ENCODE peak calls at places on chromosome 3, in six cellular contexts. I, U, S, T, P and Q are unnamed samples.

GRCh38 chr3:151556591-151556990 is 95.7 kb upstream of the IGSF10 start:
- DNase-seq in S (no peak), P (no peak), T (no peak), I (no peak), U (no peak), Q (no peak)

GRCh38 chr3:12178091-12178820 is 19.5 kb upstream of the TIMP4 start:
- DNase-seq in S (no peak), T (peak), I (no peak), P (no peak), U (no peak), Q (no peak)

GRCh38 chr3:14459384-14459783 is 57.0 kb downstream of the SLC6A6 start:
- DNase-seq in T (no peak), U (no peak), S (no peak), I (no peak), P (no peak), Q (no peak)

GRCh38 chr3:87576752-87577151 is 300.4 kb upstream of the POU1F1 start:
- DNase-seq in S (no peak), T (no peak), I (no peak), P (no peak), U (no peak), Q (no peak)

GRCh38 chr3:111338059-111338698 is 203.8 kb upstream of the CD96 start:
- DNase-seq in I (peak), S (peak), U (peak), P (peak), T (peak), Q (peak)

GRCh38 chr3:191523099-191523498 is 62.1 kb downstream of the PYDC2 start:
- DNase-seq in P (no peak), I (no peak), S (no peak), U (no peak), T (no peak), Q (peak)

GRCh38 chr3:195063596-195064193 is 207.3 kb downstream of the XXYLT1 start:
- DNase-seq in P (no peak), S (no peak), T (no peak), I (no peak), U (no peak), Q (no peak)

GRCh38 chr3:149528344-149528657 is 53.8 kb downstream of the TM4SF4 start:
- DNase-seq in U (no peak), I (no peak), T (no peak), P (no peak), S (no peak), Q (no peak)

GRCh38 chr3:177150218-177150916 is 46.9 kb downstream of the TBL1XR1 start:
- DNase-seq in S (no peak), U (no peak), I (no peak), T (peak), P (no peak), Q (no peak)

GRCh38 chr3:56672-57071 is 139.9 kb upstream of the CHL1 start:
- DNase-seq in U (no peak), T (no peak), P (no peak), S (no peak), I (no peak), Q (no peak)

GRCh38 chr3:100912976-100913375 is 80.2 kb downstream of the ABI3BP start:
- DNase-seq in I (no peak), U (no peak), P (no peak), T (peak), S (no peak), Q (no peak)

GRCh38 chr3:183775781-183776180 is 49.6 kb downstream of the MAP6D1 start:
- DNase-seq in T (no peak), P (no peak), I (no peak), S (no peak), U (no peak), Q (no peak)

GRCh38 chr3:178059836-178060235 is 476.4 kb upstream of the KCNMB2 start:
- DNase-seq in I (no peak), T (no peak), S (no peak), U (no peak), P (no peak), Q (no peak)

GRCh38 chr3:77825045-77825827 is 785.3 kb downstream of the ROBO2 start:
- DNase-seq in T (peak), S (peak), P (no peak), U (no peak), I (no peak), Q (peak)

GRCh38 chr3:184752361-184752760 is 40.5 kb upstream of the MAGEF1 start:
- DNase-seq in I (no peak), T (no peak), U (no peak), S (no peak), P (no peak), Q (no peak)

GRCh38 chr3:120473896-120474675 is 23.3 kb upstream of the FSTL1 start:
- DNase-seq in P (no peak), U (no peak), T (peak), I (no peak), S (no peak), Q (no peak)

GRCh38 chr3:56704706-56705105 is 21.6 kb upstream of the TASOR start:
- DNase-seq in U (no peak), P (no peak), T (no peak), I (no peak), S (no peak), Q (no peak)

GRCh38 chr3:86800116-86800515 is 190.8 kb downstream of the VGLL3 start:
- DNase-seq in U (no peak), I (no peak), T (no peak), S (no peak), P (no peak), Q (no peak)

GRCh38 chr3:94513600-94513999 is 450.7 kb downstream of the NSUN3 start:
- DNase-seq in T (no peak), U (no peak), P (no peak), S (no peak), I (no peak), Q (no peak)

GRCh38 chr3:20462723-20463122 is 276.7 kb upstream of the SGO1 start:
- DNase-seq in T (no peak), P (no peak), S (no peak), I (no peak), U (no peak), Q (no peak)

GRCh38 chr3:54191220-54191619 is 68.9 kb downstream of the CACNA2D3 start:
- DNase-seq in P (no peak), S (no peak), U (no peak), I (no peak), T (no peak), Q (no peak)

GRCh38 chr3:5057217-5057616 is 64.9 kb upstream of the ARL8B start:
- DNase-seq in T (no peak), P (no peak), S (no peak), U (no peak), I (no peak), Q (no peak)

GRCh38 chr3:15051531-15051930 is 13.6 kb downstream of the MRPS25 start:
- DNase-seq in T (peak), U (peak), I (peak), P (no peak), S (peak), Q (no peak)

GRCh38 chr3:4524423-4524769 is 31.2 kb downstream of the ITPR1 start:
- DNase-seq in U (no peak), P (no peak), S (no peak), I (no peak), T (no peak), Q (no peak)

GRCh38 chr3:5017953-5018531 is 38.8 kb downstream of the BHLHE40 start:
- DNase-seq in T (peak), U (no peak), S (peak), P (no peak), I (no peak), Q (no peak)

GRCh38 chr3:49313902-49314676 is 25.8 kb downstream of the USP4 start:
- DNase-seq in I (no peak), S (no peak), P (no peak), T (no peak), U (no peak), Q (no peak)

GRCh38 chr3:129429080-129429451 is 630 bp upstream of the EFCAB12 start:
- DNase-seq in T (peak), S (no peak), I (no peak), P (no peak), U (no peak), Q (peak)

GRCh38 chr3:58052373-58053273 is 44.4 kb downstream of the FLNB start:
- DNase-seq in U (peak), S (peak), P (no peak), T (peak), I (no peak), Q (no peak)

GRCh38 chr3:162994165-162994564 is 1497.6 kb downstream of the OTOL1 start:
- DNase-seq in U (no peak), P (no peak), I (no peak), T (no peak), S (no peak), Q (no peak)

GRCh38 chr3:121496841-121497240 is 48.9 kb downstream of the POLQ start:
- DNase-seq in P (no peak), U (no peak), S (no peak), I (no peak), T (no peak), Q (no peak)

GRCh38 chr3:42690191-42690590 is 4.9 kb downstream of the KLHL40 start:
- DNase-seq in T (no peak), P (no peak), S (no peak), I (no peak), U (no peak), Q (no peak)

GRCh38 chr3:150348500-150348899 is 59.6 kb upstream of the TSC22D2 start:
- DNase-seq in I (no peak), U (no peak), S (peak), T (peak), P (no peak), Q (no peak)

GRCh38 chr3:152320201-152320617 is 51.5 kb downstream of the MBNL1 start:
- DNase-seq in P (no peak), U (no peak), S (no peak), T (no peak), I (no peak), Q (no peak)

GRCh38 chr3:66554178-66554577 is 53.4 kb upstream of the LRIG1 start:
- DNase-seq in I (no peak), S (peak), T (peak), U (no peak), P (no peak), Q (no peak)